ENCODE peak calls at places on chromosomes 16 and 17, in five cellular contexts. One of them, this sample, is unnamed.

GRCh38 chr17:15134363-15134762 is 130.8 kb downstream of the PMP22 start:
- DNase-seq in activated B cell treated with CpG ODN at 0.5 μM for 24 hours: no peak
- DNase-seq in fibroblast of the aortic adventitia: no peak
- DNase-seq in prostate gland: no peak
- DNase-seq in colonic mucosa: no peak
- DNase-seq in this sample: no peak

GRCh38 chr17:44473367-44473766 is 29.8 kb downstream of the GPATCH8 start:
- DNase-seq in activated B cell treated with CpG ODN at 0.5 μM for 24 hours: no peak
- DNase-seq in prostate gland: no peak
- DNase-seq in colonic mucosa: no peak
- DNase-seq in fibroblast of the aortic adventitia: peak
- DNase-seq in this sample: no peak

GRCh38 chr16:21619765-21620462 is 20.5 kb downstream of the METTL9 start:
- DNase-seq in fibroblast of the aortic adventitia: no peak
- DNase-seq in prostate gland: no peak
- DNase-seq in activated B cell treated with CpG ODN at 0.5 μM for 24 hours: no peak
- DNase-seq in colonic mucosa: no peak
- DNase-seq in this sample: no peak

GRCh38 chr17:58532555-58532951 is 18.1 kb upstream of the MTMR4 start:
- DNase-seq in prostate gland: no peak
- DNase-seq in fibroblast of the aortic adventitia: no peak
- DNase-seq in activated B cell treated with CpG ODN at 0.5 μM for 24 hours: no peak
- DNase-seq in colonic mucosa: no peak
- DNase-seq in this sample: no peak

GRCh38 chr17:42814633-42815399 is 9.3 kb downstream of the BECN1 start:
- DNase-seq in fibroblast of the aortic adventitia: peak
- DNase-seq in activated B cell treated with CpG ODN at 0.5 μM for 24 hours: no peak
- DNase-seq in colonic mucosa: no peak
- DNase-seq in prostate gland: no peak
- DNase-seq in this sample: no peak

GRCh38 chr16:17432902-17433576 is 37.7 kb downstream of the XYLT1 start:
- DNase-seq in prostate gland: no peak
- DNase-seq in activated B cell treated with CpG ODN at 0.5 μM for 24 hours: no peak
- DNase-seq in fibroblast of the aortic adventitia: peak
- DNase-seq in colonic mucosa: no peak
- DNase-seq in this sample: no peak

GRCh38 chr16:89360760-89361435 is 129.5 kb downstream of the ANKRD11 start:
- DNase-seq in prostate gland: no peak
- DNase-seq in activated B cell treated with CpG ODN at 0.5 μM for 24 hours: peak
- DNase-seq in colonic mucosa: no peak
- DNase-seq in fibroblast of the aortic adventitia: no peak
- DNase-seq in this sample: no peak

GRCh38 chr16:3561626-3562025 is 15.6 kb downstream of the NLRC3 start:
- DNase-seq in fibroblast of the aortic adventitia: no peak
- DNase-seq in activated B cell treated with CpG ODN at 0.5 μM for 24 hours: no peak
- DNase-seq in prostate gland: no peak
- DNase-seq in colonic mucosa: no peak
- DNase-seq in this sample: no peak

GRCh38 chr16:5027086-5027485 is 6.6 kb downstream of the NAGPA start:
- DNase-seq in prostate gland: no peak
- DNase-seq in colonic mucosa: no peak
- DNase-seq in activated B cell treated with CpG ODN at 0.5 μM for 24 hours: no peak
- DNase-seq in fibroblast of the aortic adventitia: no peak
- DNase-seq in this sample: no peak

GRCh38 chr16:89829630-89830437 is 1.6 kb downstream of the SPIRE2 start:
- DNase-seq in colonic mucosa: peak
- DNase-seq in fibroblast of the aortic adventitia: no peak
- DNase-seq in prostate gland: no peak
- DNase-seq in activated B cell treated with CpG ODN at 0.5 μM for 24 hours: no peak
- DNase-seq in this sample: no peak

GRCh38 chr17:31842416-31843381 is 16.3 kb downstream of the COPRS start:
- DNase-seq in prostate gland: peak
- DNase-seq in activated B cell treated with CpG ODN at 0.5 μM for 24 hours: peak
- DNase-seq in colonic mucosa: peak
- DNase-seq in fibroblast of the aortic adventitia: peak
- DNase-seq in this sample: peak

GRCh38 chr16:1315081-1316032 is 5.9 kb downstream of the UBE2I start:
- DNase-seq in prostate gland: no peak
- DNase-seq in colonic mucosa: no peak
- DNase-seq in fibroblast of the aortic adventitia: no peak
- DNase-seq in activated B cell treated with CpG ODN at 0.5 μM for 24 hours: no peak
- DNase-seq in this sample: no peak

GRCh38 chr16:46739934-46740333 is 8.2 kb downstream of the MYLK3 start:
- DNase-seq in activated B cell treated with CpG ODN at 0.5 μM for 24 hours: no peak
- DNase-seq in fibroblast of the aortic adventitia: no peak
- DNase-seq in prostate gland: no peak
- DNase-seq in colonic mucosa: no peak
- DNase-seq in this sample: no peak

GRCh38 chr17:36493956-36494355 is 7.5 kb downstream of the ZNHIT3 start:
- DNase-seq in colonic mucosa: no peak
- DNase-seq in prostate gland: no peak
- DNase-seq in activated B cell treated with CpG ODN at 0.5 μM for 24 hours: no peak
- DNase-seq in fibroblast of the aortic adventitia: no peak
- DNase-seq in this sample: no peak

GRCh38 chr17:57670769-57671545 is 74.1 kb downstream of the CCDC182 start:
- DNase-seq in activated B cell treated with CpG ODN at 0.5 μM for 24 hours: no peak
- DNase-seq in fibroblast of the aortic adventitia: no peak
- DNase-seq in prostate gland: no peak
- DNase-seq in colonic mucosa: peak
- DNase-seq in this sample: peak

GRCh38 chr16:54362801-54363200 is 76.2 kb upstream of the IRX3 start:
- DNase-seq in fibroblast of the aortic adventitia: no peak
- DNase-seq in activated B cell treated with CpG ODN at 0.5 μM for 24 hours: no peak
- DNase-seq in prostate gland: no peak
- DNase-seq in colonic mucosa: no peak
- DNase-seq in this sample: no peak

GRCh38 chr16:1610841-1611653 is 825 bp downstream of the IFT140 start:
- DNase-seq in activated B cell treated with CpG ODN at 0.5 μM for 24 hours: no peak
- DNase-seq in fibroblast of the aortic adventitia: peak
- DNase-seq in colonic mucosa: no peak
- DNase-seq in prostate gland: no peak
- DNase-seq in this sample: no peak

GRCh38 chr17:82305727-82306300 is 11.6 kb downstream of the CD7 start:
- DNase-seq in activated B cell treated with CpG ODN at 0.5 μM for 24 hours: no peak
- DNase-seq in colonic mucosa: no peak
- DNase-seq in fibroblast of the aortic adventitia: no peak
- DNase-seq in prostate gland: no peak
- DNase-seq in this sample: no peak

GRCh38 chr16:2500937-2501750 is 12.6 kb upstream of the ATP6V0C start:
- DNase-seq in colonic mucosa: peak
- DNase-seq in activated B cell treated with CpG ODN at 0.5 μM for 24 hours: peak
- DNase-seq in prostate gland: peak
- DNase-seq in fibroblast of the aortic adventitia: peak
- DNase-seq in this sample: peak

GRCh38 chr17:50630524-50631194 is 4.0 kb upstream of the ABCC3 start:
- DNase-seq in fibroblast of the aortic adventitia: no peak
- DNase-seq in colonic mucosa: peak
- DNase-seq in activated B cell treated with CpG ODN at 0.5 μM for 24 hours: peak
- DNase-seq in prostate gland: peak
- DNase-seq in this sample: no peak

GRCh38 chr17:50272711-50273653 is 1.3 kb upstream of the TMEM92 start:
- DNase-seq in colonic mucosa: peak
- DNase-seq in fibroblast of the aortic adventitia: peak
- DNase-seq in activated B cell treated with CpG ODN at 0.5 μM for 24 hours: peak
- DNase-seq in prostate gland: no peak
- DNase-seq in this sample: peak

GRCh38 chr16:11497329-11497805 is 89.4 kb downstream of the LITAF start:
- DNase-seq in colonic mucosa: peak
- DNase-seq in prostate gland: peak
- DNase-seq in fibroblast of the aortic adventitia: peak
- DNase-seq in activated B cell treated with CpG ODN at 0.5 μM for 24 hours: no peak
- DNase-seq in this sample: no peak

GRCh38 chr16:47622666-47623176 is 161.6 kb downstream of the PHKB start:
- DNase-seq in colonic mucosa: no peak
- DNase-seq in activated B cell treated with CpG ODN at 0.5 μM for 24 hours: no peak
- DNase-seq in fibroblast of the aortic adventitia: no peak
- DNase-seq in prostate gland: no peak
- DNase-seq in this sample: no peak

GRCh38 chr16:8989099-8989878 is 25.6 kb upstream of the USP7 start:
- DNase-seq in prostate gland: no peak
- DNase-seq in fibroblast of the aortic adventitia: no peak
- DNase-seq in activated B cell treated with CpG ODN at 0.5 μM for 24 hours: no peak
- DNase-seq in colonic mucosa: peak
- DNase-seq in this sample: no peak

GRCh38 chr16:23753908-23754593 is 775 bp upstream of the CHP2 start:
- DNase-seq in colonic mucosa: no peak
- DNase-seq in activated B cell treated with CpG ODN at 0.5 μM for 24 hours: no peak
- DNase-seq in fibroblast of the aortic adventitia: no peak
- DNase-seq in prostate gland: no peak
- DNase-seq in this sample: peak

GRCh38 chr16:7303014-7303676 is 29.5 kb upstream of the RBFOX1 start:
- DNase-seq in prostate gland: no peak
- DNase-seq in activated B cell treated with CpG ODN at 0.5 μM for 24 hours: no peak
- DNase-seq in fibroblast of the aortic adventitia: no peak
- DNase-seq in colonic mucosa: no peak
- DNase-seq in this sample: no peak

GRCh38 chr17:37527249-37527851 is 37.7 kb downstream of the DUSP14 start:
- DNase-seq in colonic mucosa: peak
- DNase-seq in activated B cell treated with CpG ODN at 0.5 μM for 24 hours: no peak
- DNase-seq in fibroblast of the aortic adventitia: peak
- DNase-seq in prostate gland: peak
- DNase-seq in this sample: no peak

GRCh38 chr17:72145972-72146755 is 25.3 kb downstream of the SOX9 start:
- DNase-seq in activated B cell treated with CpG ODN at 0.5 μM for 24 hours: no peak
- DNase-seq in colonic mucosa: no peak
- DNase-seq in fibroblast of the aortic adventitia: no peak
- DNase-seq in prostate gland: no peak
- DNase-seq in this sample: no peak

DNA sequence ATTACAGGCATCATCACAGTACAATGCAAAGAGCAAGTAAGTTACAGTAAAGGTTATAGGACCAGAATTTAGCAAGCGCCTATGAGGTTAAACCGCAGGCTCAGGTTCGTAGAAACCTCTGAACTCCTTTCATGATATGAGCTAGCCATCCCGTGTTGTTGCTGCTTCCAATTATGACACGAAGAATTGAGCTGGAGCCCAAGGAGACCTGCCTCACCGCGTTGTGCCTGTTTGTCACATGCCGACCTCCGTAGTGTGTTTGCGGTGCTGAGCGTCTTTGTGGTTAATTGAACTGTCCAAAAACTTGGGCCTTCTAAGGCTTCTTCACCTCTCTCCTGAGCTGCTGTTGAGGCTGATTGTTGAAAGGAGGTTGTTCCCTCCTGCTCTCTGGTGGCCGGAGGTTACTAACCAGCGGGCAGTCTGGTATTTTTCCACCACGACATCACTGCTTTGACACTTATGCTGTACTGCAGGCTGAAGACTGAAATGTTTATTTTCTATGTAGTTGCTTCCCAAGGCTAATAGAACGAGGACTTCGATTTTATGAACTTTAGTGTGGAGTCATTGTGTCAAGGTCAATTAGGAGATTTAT is 67.5 kb downstream of the SEC14L1 start:
- DNase-seq in activated B cell treated with CpG ODN at 0.5 μM for 24 hours: no peak
- DNase-seq in prostate gland: peak
- DNase-seq in colonic mucosa: no peak
- DNase-seq in fibroblast of the aortic adventitia: peak
- DNase-seq in this sample: no peak
- TF ChIP-seq CTCF in activated B cell treated with CpG ODN at 0.5 μM for 24 hours: no peak
- TF ChIP-seq CTCF in prostate gland: peak
- TF ChIP-seq CTCF in colonic mucosa: no peak
- TF ChIP-seq CTCF in fibroblast of the aortic adventitia: peak
- TF ChIP-seq CTCF in this sample: peak

DNA sequence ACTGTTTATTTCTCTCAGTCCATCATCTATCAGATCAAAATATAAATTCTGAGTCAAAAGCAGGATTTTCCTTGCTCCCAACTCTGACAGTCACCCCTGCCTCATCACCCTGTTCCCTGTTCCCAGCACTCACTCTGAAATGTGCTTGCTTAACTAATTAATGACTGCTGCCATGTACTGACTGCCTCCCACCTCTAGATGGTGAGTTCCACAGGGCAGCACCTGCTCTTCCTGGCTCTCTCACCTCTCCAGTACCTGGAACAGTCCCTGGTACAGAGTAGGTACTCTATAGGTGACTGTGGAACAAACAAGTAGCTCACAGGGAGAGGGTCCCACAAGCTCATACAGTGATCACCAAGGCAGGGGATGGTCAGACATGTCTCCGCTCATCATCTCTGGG is 114.3 kb upstream of the C16orf82 start:
- DNase-seq in fibroblast of the aortic adventitia: no peak
- DNase-seq in colonic mucosa: no peak
- DNase-seq in prostate gland: no peak
- DNase-seq in activated B cell treated with CpG ODN at 0.5 μM for 24 hours: no peak
- DNase-seq in this sample: no peak
- TF ChIP-seq CTCF in fibroblast of the aortic adventitia: no peak
- TF ChIP-seq CTCF in colonic mucosa: no peak
- TF ChIP-seq CTCF in prostate gland: no peak
- TF ChIP-seq CTCF in activated B cell treated with CpG ODN at 0.5 μM for 24 hours: no peak
- TF ChIP-seq CTCF in this sample: no peak

GRCh38 chr17:17751996-17752821 is 71.0 kb downstream of the RAI1 start:
- DNase-seq in activated B cell treated with CpG ODN at 0.5 μM for 24 hours: peak
- DNase-seq in colonic mucosa: peak
- DNase-seq in fibroblast of the aortic adventitia: peak
- DNase-seq in prostate gland: peak
- DNase-seq in this sample: peak
- TF ChIP-seq CTCF in activated B cell treated with CpG ODN at 0.5 μM for 24 hours: no peak
- TF ChIP-seq CTCF in colonic mucosa: no peak
- TF ChIP-seq CTCF in fibroblast of the aortic adventitia: no peak
- TF ChIP-seq CTCF in prostate gland: peak
- TF ChIP-seq CTCF in this sample: peak

GRCh38 chr16:30651124-30652004 is 604 bp downstream of the PRR14 start:
- DNase-seq in activated B cell treated with CpG ODN at 0.5 μM for 24 hours: peak
- DNase-seq in colonic mucosa: peak
- DNase-seq in prostate gland: peak
- DNase-seq in fibroblast of the aortic adventitia: peak
- DNase-seq in this sample: no peak
- TF ChIP-seq CTCF in activated B cell treated with CpG ODN at 0.5 μM for 24 hours: no peak
- TF ChIP-seq CTCF in colonic mucosa: peak
- TF ChIP-seq CTCF in prostate gland: peak
- TF ChIP-seq CTCF in fibroblast of the aortic adventitia: peak
- TF ChIP-seq CTCF in this sample: peak

DNA sequence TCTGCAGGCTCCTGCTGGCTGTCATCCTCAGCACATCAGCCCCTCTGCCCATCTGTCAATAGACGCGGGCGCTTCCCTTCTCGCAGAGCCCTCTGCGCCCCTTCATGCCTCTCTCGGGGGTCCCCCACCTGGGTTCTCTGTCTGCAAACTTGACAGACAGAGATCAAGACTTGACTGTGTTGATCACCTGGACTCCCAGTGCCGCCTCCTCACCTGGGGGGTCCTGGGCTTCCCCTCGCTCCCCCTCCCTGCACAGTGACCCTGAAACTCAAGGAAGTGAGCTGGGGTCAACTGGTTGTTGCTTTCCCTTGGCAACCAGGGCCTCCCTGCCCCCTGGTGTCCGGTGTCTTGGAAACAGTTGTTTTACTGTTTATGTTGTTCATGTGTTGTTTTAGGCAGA is 31.9 kb downstream of the RNF213 start:
- DNase-seq in activated B cell treated with CpG ODN at 0.5 μM for 24 hours: no peak
- DNase-seq in fibroblast of the aortic adventitia: no peak
- DNase-seq in prostate gland: no peak
- DNase-seq in colonic mucosa: no peak
- DNase-seq in this sample: no peak
- TF ChIP-seq CTCF in activated B cell treated with CpG ODN at 0.5 μM for 24 hours: no peak
- TF ChIP-seq CTCF in fibroblast of the aortic adventitia: no peak
- TF ChIP-seq CTCF in prostate gland: no peak
- TF ChIP-seq CTCF in colonic mucosa: no peak
- TF ChIP-seq CTCF in this sample: peak

This sample was measured in type B pancreatic cell.